ENCODE peak calls at places on chromosome 7, in four cellular contexts. H is HepG2, R is WTC11, G is K562. Y is an unnamed sample.

GRCh38 chr7:69433086-69433485 is 165.2 kb upstream of the AUTS2 start:
- DNase-seq in H (no peak), R (no peak), G (no peak), Y (no peak)

GRCh38 chr7:30117886-30118285 is 16.9 kb upstream of the MTURN start:
- DNase-seq in H (no peak), R (no peak), G (no peak), Y (no peak)

GRCh38 chr7:66353547-66353946 is 148.4 kb downstream of the TPST1 start:
- DNase-seq in H (no peak), R (no peak), G (no peak), Y (no peak)

GRCh38 chr7:28919510-28919909 is 38.6 kb downstream of the TRIL start:
- DNase-seq in H (no peak), R (no peak), G (no peak), Y (no peak)

GRCh38 chr7:112481833-112482669 is 1.3 kb downstream of the LSMEM1 start:
- DNase-seq in H (no peak), R (no peak), G (peak), Y (no peak)

GRCh38 chr7:109246330-109247077 is 676.8 kb downstream of the DNAJB9 start:
- DNase-seq in H (no peak), R (no peak), G (no peak), Y (no peak)

GRCh38 chr7:135160858-135161653 is 9.5 kb downstream of the CYREN start:
- DNase-seq in H (no peak), R (no peak), G (peak), Y (no peak)

GRCh38 chr7:44700322-44700721 is 48.3 kb upstream of the ZMIZ2 start:
- DNase-seq in H (no peak), R (no peak), G (no peak), Y (no peak)

GRCh38 chr7:70527489-70527888 is 604.5 kb upstream of the GALNT17 start:
- DNase-seq in H (no peak), R (no peak), G (no peak), Y (no peak)

GRCh38 chr7:139696547-139696946 is 81.3 kb downstream of the HIPK2 start:
- DNase-seq in H (no peak), R (no peak), G (no peak), Y (no peak)

GRCh38 chr7:7820409-7820808 is 102.0 kb upstream of the RPA3 start:
- DNase-seq in H (no peak), R (no peak), G (no peak), Y (no peak)

GRCh38 chr7:114760477-114760876 is 161.4 kb upstream of the MDFIC start:
- DNase-seq in H (no peak), R (no peak), G (no peak), Y (no peak)

GRCh38 chr7:107966701-107967100 is 36.3 kb downstream of the LAMB1 start:
- DNase-seq in H (peak), R (peak), G (no peak), Y (no peak)

GRCh38 chr7:137957887-137958286 is 44.0 kb downstream of the CREB3L2 start:
- DNase-seq in H (no peak), R (no peak), G (no peak), Y (no peak)

GRCh38 chr7:74356589-74357315 is 67.5 kb downstream of the CLIP2 start:
- DNase-seq in H (no peak), R (no peak), G (no peak), Y (no peak)

GRCh38 chr7:70498232-70498631 is 633.7 kb upstream of the GALNT17 start:
- DNase-seq in H (no peak), R (no peak), G (no peak), Y (no peak)

GRCh38 chr7:30087371-30087770 is 47.4 kb upstream of the MTURN start:
- DNase-seq in H (no peak), R (no peak), G (no peak), Y (no peak)

GRCh38 chr7:119969054-119969453 is 303.9 kb upstream of the KCND2 start:
- DNase-seq in H (no peak), R (no peak), G (no peak), Y (no peak)

DNA sequence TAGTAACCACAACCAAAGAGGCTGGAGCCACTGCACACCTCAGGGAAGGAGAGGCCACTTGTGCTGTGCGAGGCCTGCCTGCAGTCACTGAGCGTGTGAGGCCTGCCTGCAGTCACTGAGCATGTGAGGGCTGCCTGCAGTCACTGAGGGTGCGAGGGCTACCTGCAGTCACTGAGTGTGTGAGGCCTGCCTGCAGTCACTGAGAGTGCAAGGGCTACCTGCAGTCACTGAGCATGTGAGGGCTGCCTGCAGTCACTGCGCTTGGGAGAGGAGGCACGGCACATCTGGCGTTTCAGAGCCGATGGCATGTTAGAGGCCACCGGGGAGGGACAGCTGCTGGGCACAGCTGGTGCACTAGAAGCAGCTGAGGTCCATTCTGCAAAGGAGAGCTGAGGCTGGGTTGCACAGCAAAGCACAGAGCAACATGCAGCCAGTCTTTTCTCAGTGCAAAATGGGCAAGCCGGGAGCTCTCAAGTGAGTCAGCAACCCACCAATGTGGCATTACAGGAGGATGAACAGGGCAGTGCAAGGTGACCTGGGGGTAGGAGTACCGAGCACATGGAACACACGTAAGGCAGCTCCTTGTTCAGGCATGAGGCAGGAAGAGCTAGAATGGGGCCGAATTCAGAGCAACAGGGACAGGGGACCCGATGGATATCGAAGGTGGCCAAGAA is 540.1 kb downstream of the PTPRN2 start:
- DNase-seq in H (no peak), R (no peak), G (no peak), Y (no peak)
- TF ChIP-seq ETV6 in H (no peak), R (no peak), G (no peak), Y (no peak)

GRCh38 chr7:155580367-155580766 is 34.0 kb upstream of the CNPY1 start:
- DNase-seq in H (no peak), R (no peak), G (no peak), Y (no peak)

GRCh38 chr7:155579565-155579964 is 33.2 kb upstream of the CNPY1 start:
- DNase-seq in H (no peak), R (no peak), G (no peak), Y (no peak)

GRCh38 chr7:155581954-155582353 is 35.6 kb upstream of the CNPY1 start:
- DNase-seq in H (no peak), R (no peak), G (no peak), Y (no peak)

GRCh38 chr7:155583636-155584035 is 37.3 kb upstream of the CNPY1 start:
- DNase-seq in H (no peak), R (no peak), G (no peak), Y (no peak)

GRCh38 chr7:155581107-155581830 is 34.9 kb upstream of the CNPY1 start:
- DNase-seq in H (no peak), R (no peak), G (no peak), Y (no peak)
- TF ChIP-seq ETV6 in H (no peak), R (no peak), G (no peak), Y (no peak)

GRCh38 chr7:141698247-141699015 is 3.5 kb downstream of the DENND11 start:
- DNase-seq in H (no peak), R (no peak), G (no peak), Y (peak)

GRCh38 chr7:141697211-141697871 is 4.6 kb downstream of the DENND11 start:
- DNase-seq in H (no peak), R (no peak), G (no peak), Y (no peak)

GRCh38 chr7:141695803-141696289 is 6.1 kb downstream of the DENND11 start:
- DNase-seq in H (peak), R (no peak), G (no peak), Y (no peak)

GRCh38 chr7:141693082-141693481 is 8.9 kb downstream of the DENND11 start:
- DNase-seq in H (no peak), R (no peak), G (no peak), Y (no peak)

DNA sequence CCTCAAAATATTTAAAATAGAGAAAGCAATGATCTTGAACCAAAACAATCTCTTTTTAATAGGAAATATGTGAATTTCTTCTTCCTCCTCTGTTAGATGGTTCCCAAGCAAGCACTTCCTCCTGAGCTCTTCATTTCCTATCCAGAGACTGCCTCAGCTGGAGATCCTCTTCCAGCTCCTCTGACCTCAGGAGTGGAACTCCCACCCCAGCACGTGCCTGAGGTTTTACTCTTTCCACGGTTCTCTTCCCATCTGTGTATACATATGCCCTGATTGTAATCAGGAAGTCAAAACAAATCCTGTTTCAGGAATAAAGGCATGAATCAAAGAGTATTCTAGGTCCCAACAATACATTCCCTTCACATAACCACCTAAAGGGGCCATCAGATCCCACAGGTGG is 5.6 kb downstream of the DENND11 start:
- DNase-seq in H (no peak), R (no peak), G (no peak), Y (no peak)
- TF ChIP-seq ETV6 in H (no peak), R (no peak), G (no peak), Y (no peak)

GRCh38 chr7:55557666-55558188 is 14.6 kb downstream of the VOPP1 start:
- DNase-seq in H (no peak), R (peak), G (peak), Y (peak)

GRCh38 chr7:55555160-55555559 is 17.1 kb downstream of the VOPP1 start:
- DNase-seq in H (no peak), R (no peak), G (no peak), Y (no peak)

GRCh38 chr7:55554055-55554454 is 18.2 kb downstream of the VOPP1 start:
- DNase-seq in H (no peak), R (no peak), G (peak), Y (no peak)

GRCh38 chr7:55556492-55556891 is 15.8 kb downstream of the VOPP1 start:
- DNase-seq in H (no peak), R (no peak), G (no peak), Y (no peak)

DNA sequence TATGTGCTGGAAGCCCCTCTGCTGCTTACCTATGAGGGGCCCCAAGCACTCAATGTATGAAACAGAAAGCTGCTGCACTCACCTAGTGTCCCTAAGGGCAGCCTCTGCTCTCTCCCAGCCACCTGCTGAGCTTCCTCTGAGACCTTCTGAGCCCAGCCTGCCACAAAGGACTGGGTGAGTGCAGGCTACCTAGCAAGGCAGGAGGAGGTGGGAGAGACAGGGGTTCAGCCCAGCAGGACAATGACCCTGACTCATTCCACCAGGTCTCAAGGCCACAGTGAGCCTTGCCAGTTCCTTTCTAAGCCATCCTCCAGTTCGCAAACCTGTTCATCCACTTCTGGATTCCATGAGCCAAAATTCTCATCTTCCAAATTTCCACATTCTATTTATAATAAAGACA is 16.3 kb downstream of the VOPP1 start:
- DNase-seq in H (no peak), R (no peak), G (no peak), Y (no peak)
- TF ChIP-seq ETV6 in H (no peak), R (no peak), G (no peak), Y (no peak)

Y was measured in GM12878.